ENCODE peak calls at places on chromosomes 5 and 9, in five cellular contexts. J, N, P, W and I are unnamed samples. For H3K27me3, the result is how much of the 10 kb centered on the place peaks cover.

GRCh38 chr5:174692381-174692780 is 32.0 kb upstream of the MSX2 start:
- DNase-seq in P (no peak), J (no peak), W (no peak), N (no peak), I (no peak)

GRCh38 chr5:83503662-83504061 is 32.1 kb downstream of the VCAN start:
- DNase-seq in J (peak), N (no peak), P (no peak), W (no peak), I (no peak)

GRCh38 chr5:127428748-127429147 is 88.7 kb upstream of the PRRC1 start:
- DNase-seq in N (no peak), P (peak), J (no peak), W (no peak), I (no peak)

GRCh38 chr9:81461196-81461595 is 228.2 kb downstream of the TLE1 start:
- DNase-seq in J (no peak), W (no peak), P (no peak), N (no peak), I (no peak)

GRCh38 chr9:133783331-133783731 is 45.2 kb upstream of the SARDH start:
- DNase-seq in W (no peak), J (no peak), N (no peak), P (no peak), I (peak)

GRCh38 chr5:28217695-28218094 is 1179.3 kb upstream of the CDH9 start:
- DNase-seq in N (no peak), P (no peak), J (no peak), W (no peak), I (no peak)

GRCh38 chr9:122336836-122337560 is 33.8 kb upstream of the PTGS1 start:
- DNase-seq in W (no peak), J (no peak), P (no peak), N (no peak), I (no peak)

GRCh38 chr9:77952641-77953341 is 78.8 kb downstream of the GNAQ start:
- DNase-seq in P (no peak), N (peak), J (peak), W (no peak), I (no peak)

GRCh38 chr5:115549154-115549553 is 4.6 kb upstream of the FEM1C start:
- DNase-seq in J (no peak), P (no peak), N (no peak), W (no peak), I (no peak)

GRCh38 chr5:171571663-171572062 is 152.2 kb downstream of the FGF18 start:
- DNase-seq in P (no peak), W (no peak), N (peak), J (peak), I (no peak)

GRCh38 chr5:142143878-142144277 is 35.3 kb downstream of the NDFIP1 start:
- DNase-seq in N (no peak), P (no peak), J (peak), W (no peak), I (no peak)

GRCh38 chr5:181167814-181168488 is 20.6 kb downstream of the OR2V2 start:
- DNase-seq in J (peak), N (no peak), W (no peak), P (no peak), I (no peak)

GRCh38 chr9:36443581-36443980 is 43.5 kb upstream of the RNF38 start:
- DNase-seq in W (no peak), J (peak), N (peak), P (no peak), I (no peak)

GRCh38 chr5:61449756-61450155 is 117.7 kb downstream of the ZSWIM6 start:
- DNase-seq in P (no peak), J (peak), N (no peak), W (no peak), I (no peak)
- H3K4me3 ChIP-seq in P (no peak), J (peak), N (no peak), W (no peak), I (no peak)

DNA sequence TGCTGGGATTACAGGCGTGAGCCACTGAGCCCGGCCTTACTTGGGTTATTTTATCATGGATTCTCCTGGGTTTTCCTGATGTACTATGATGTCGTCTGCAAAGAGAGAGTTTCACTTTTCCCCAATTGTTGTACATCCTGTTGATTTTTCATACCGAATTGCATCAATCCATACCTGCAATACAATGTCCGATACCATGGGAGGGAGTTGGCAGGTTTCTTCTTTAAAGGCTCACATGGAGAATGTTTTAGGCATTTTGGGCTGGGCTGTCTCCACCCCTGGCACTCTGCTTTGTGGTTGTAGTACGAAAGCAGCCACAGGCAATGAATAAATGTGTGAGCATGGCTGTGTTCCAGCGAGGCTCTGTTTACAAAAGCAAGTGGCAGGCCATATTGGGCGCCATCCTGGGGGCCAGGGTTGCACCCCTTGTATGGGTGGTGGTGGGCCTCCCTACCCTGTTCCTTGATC is 35.1 kb upstream of the EXOC3 start:
- DNase-seq in N (no peak), P (no peak), J (no peak), W (no peak), I (no peak)
- H3K27me3 ChIP-seq in N (under half), P (under half), J (under half), W (under half), I (under half)

GRCh38 chr9:134963546-134963945 is 45.8 kb upstream of the FCN1 start:
- DNase-seq in J (no peak), P (no peak), W (no peak), N (no peak), I (peak)

GRCh38 chr9:134960701-134961181 is 43.0 kb upstream of the FCN1 start:
- DNase-seq in N (no peak), W (no peak), J (no peak), P (no peak), I (peak)

GRCh38 chr9:134962998-134963364 is 45.3 kb upstream of the FCN1 start:
- DNase-seq in W (no peak), J (no peak), N (no peak), P (no peak), I (peak)

GRCh38 chr9:134961331-134962064 is 43.8 kb upstream of the FCN1 start:
- DNase-seq in J (no peak), N (no peak), P (no peak), W (no peak), I (peak)

DNA sequence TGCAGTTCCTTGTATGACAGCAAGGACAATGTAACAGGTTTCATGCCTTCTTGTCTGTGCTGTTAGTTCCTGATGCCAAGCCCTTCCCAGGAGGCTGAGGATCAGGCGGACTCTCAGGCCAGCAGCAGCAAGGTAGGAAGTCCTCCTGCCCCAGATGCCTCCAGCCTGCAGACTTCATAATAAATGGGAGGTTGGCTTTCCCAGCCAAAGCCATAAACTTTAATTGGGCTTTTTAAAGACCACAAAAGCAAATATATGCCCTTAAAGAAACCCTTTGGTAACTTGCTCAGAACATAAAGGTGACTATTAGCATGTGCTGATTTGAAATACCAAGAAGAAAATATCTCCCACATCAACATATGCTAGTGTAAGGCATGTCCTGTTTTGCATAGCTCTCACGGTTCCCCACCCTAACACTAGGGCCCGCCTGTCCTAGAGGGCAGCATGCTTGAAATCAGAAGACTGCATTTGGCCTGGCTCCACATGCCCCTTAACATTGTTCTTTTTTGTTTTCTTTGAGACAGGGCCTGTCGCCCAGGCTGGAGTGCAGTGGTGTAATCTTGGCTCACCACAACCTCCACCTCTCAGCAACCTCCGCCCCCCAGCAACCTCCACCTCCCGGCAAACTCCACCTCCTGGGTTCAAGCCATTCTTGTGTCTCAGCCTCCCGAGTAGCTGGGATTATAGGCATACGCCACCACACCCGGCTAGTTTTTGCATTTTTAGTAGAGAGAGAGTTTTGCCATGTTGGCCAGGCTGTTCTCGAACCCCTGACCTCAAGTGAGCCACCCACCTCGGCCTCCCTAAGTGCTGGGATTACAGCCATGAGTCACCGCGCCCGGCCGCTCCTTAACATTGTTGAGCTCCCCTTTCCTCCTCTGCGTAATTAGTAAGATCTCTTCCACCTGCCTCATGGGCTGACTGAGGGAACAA is 44.6 kb upstream of the FCN1 start:
- DNase-seq in P (no peak), W (no peak), N (no peak), J (no peak), I (peak)
- H3K27ac ChIP-seq in P (no peak), W (no peak), N (no peak), J (no peak), I (no peak)

GRCh38 chr5:55306641-55307382 is 682 bp downstream of the DHX29 start:
- DNase-seq in W (no peak), N (no peak), J (peak), P (no peak), I (no peak)

GRCh38 chr5:55307383-55308253 is at the start of the genes DHX29 and MTREX:
- DNase-seq in P (peak), W (peak), J (peak), N (peak), I (peak)

GRCh38 chr5:55304584-55304983 is 2.9 kb downstream of the DHX29 start:
- DNase-seq in N (no peak), J (no peak), W (no peak), P (no peak), I (no peak)

GRCh38 chr5:55300890-55301289 is 6.6 kb downstream of the DHX29 start:
- DNase-seq in W (no peak), J (no peak), N (no peak), P (no peak), I (no peak)

GRCh38 chr5:55303238-55303690 is 4.2 kb downstream of the DHX29 start:
- DNase-seq in W (no peak), N (no peak), J (peak), P (no peak), I (no peak)
- H3K4me3 ChIP-seq in W (no peak), N (no peak), J (peak), P (no peak), I (no peak)

DNA sequence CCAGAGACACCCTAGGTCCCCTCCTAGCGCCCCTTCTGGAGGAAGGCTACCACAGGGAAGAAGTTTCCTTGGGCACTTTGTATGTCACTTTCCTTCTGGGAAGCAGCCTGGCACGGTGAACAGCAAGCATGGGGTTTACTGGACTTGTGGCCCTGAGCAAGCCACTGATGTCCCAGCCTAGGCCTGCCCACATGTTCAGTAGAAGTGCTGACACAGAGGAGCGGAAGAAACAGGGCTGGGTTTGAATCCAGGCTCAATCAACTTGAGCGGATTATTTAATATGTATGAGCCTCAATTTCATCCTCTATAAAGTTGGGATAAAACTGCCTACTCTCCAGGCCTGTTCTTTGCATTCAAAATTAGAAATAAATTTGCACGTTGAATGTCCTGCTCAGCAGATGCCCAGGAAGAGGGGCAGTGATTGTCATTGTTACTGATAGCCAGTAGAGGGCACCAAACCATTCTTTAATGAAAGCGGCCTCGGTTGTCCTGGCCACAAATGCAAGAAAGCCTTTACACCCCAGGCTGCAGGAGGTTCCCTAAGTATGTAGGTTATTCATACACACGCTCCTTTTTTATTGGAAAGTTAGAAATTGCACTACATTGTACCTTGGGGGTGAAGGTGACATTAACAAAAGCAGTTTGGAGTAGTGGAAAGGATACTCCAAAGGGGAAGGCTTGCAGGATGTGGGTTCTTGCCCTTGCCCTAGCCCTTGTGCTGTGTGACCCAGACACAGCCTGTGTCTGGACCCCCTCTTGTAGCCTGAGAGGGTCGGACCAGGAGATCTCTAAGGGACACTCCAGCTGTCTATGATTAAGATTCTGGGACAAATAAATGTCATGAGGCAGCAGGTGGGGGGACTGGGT is 13.4 kb upstream of the XPA start:
- DNase-seq in P (peak), J (peak), N (peak), W (no peak), I (no peak)
- H3K27me3 ChIP-seq in P (under half), J (under half), N (under half), W (under half), I (under half)

DNA sequence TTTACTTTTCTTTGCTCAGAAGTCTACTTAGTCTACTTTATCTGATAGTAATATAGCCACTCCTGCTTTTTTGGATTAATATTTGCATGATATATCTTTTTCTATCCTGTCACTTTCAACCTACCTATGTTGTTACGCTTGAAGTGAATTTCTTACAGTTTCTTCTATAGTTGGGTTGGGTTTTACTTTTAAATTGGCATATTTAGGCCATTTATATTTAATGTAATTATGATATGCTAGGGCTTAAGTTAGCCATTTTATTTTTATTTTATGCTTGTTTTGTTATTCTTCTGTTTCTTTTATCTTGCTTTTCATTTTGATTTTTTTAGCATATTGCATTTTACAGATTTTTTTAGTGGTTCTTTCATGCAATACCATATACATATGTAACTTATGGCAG is 164.7 kb downstream of the AOPEP start:
- DNase-seq in J (no peak), P (no peak), N (no peak), W (no peak), I (no peak)
- H3K27ac ChIP-seq in J (no peak), P (no peak), N (no peak), W (no peak), I (no peak)

DNA sequence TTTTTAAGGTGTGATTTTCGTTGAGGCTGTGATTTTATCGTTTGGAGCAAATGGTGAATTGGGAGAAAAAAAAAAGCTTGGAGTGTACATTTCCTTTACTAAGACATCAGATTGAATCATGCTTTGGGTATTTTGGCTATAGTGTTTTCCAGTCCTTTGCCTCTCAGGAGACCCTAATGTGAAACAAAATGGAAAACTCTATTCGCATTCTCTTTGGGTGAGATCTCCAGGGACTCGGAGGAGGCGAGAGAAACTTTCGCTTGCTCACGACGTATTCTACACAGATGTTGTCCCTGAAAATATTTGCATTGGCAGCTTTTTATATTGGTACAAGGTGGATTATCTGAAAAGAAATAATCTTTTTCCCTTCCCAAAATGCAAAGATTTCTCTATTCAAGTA is 1240.1 kb upstream of the WWC1 start:
- DNase-seq in W (no peak), P (no peak), N (no peak), J (no peak), I (no peak)
- H3K4me3 ChIP-seq in W (no peak), P (no peak), N (no peak), J (no peak), I (no peak)